ENCODE peak calls at places on chromosomes 3 and 15, in four cellular contexts. One of them, this sample, is unnamed.

GRCh38 chr15:70742928-70743327 is 20.4 kb downstream of the UACA start:
- DNase-seq in progenitor cell of endocrine pancreas: no peak
- DNase-seq in AG09309: no peak
- DNase-seq in RWPE1: no peak
- DNase-seq in this sample: no peak

GRCh38 chr15:26157081-26157480 is 294.0 kb upstream of the ATP10A start:
- DNase-seq in progenitor cell of endocrine pancreas: no peak
- DNase-seq in AG09309: no peak
- DNase-seq in RWPE1: no peak
- DNase-seq in this sample: peak; percentile 58

GRCh38 chr3:39910828-39911464 is 101.5 kb downstream of the MYRIP start:
- DNase-seq in progenitor cell of endocrine pancreas: no peak
- DNase-seq in AG09309: no peak
- DNase-seq in RWPE1: no peak
- DNase-seq in this sample: no peak

GRCh38 chr15:70507772-70508351 is 255.5 kb downstream of the UACA start:
- DNase-seq in progenitor cell of endocrine pancreas: no peak
- DNase-seq in AG09309: no peak
- DNase-seq in RWPE1: peak; percentile 63
- DNase-seq in this sample: peak; percentile 91

GRCh38 chr15:31871159-31871886 is 159.0 kb upstream of the CHRNA7 start:
- DNase-seq in progenitor cell of endocrine pancreas: no peak
- DNase-seq in AG09309: no peak
- DNase-seq in RWPE1: no peak
- DNase-seq in this sample: no peak

GRCh38 chr15:21261965-21262850 is 178.1 kb downstream of the POTEB3 start:
- DNase-seq in progenitor cell of endocrine pancreas: peak; percentile 27
- DNase-seq in AG09309: no peak
- DNase-seq in RWPE1: no peak
- DNase-seq in this sample: no peak

GRCh38 chr15:66287461-66288055 is 5.8 kb upstream of the DIS3L start:
- DNase-seq in progenitor cell of endocrine pancreas: no peak
- DNase-seq in AG09309: no peak
- DNase-seq in RWPE1: peak; percentile 26
- DNase-seq in this sample: no peak

GRCh38 chr15:67024322-67024997 is 40.9 kb upstream of the SMAD3 start:
- DNase-seq in progenitor cell of endocrine pancreas: no peak
- DNase-seq in AG09309: peak; percentile 94
- DNase-seq in RWPE1: peak; percentile 94
- DNase-seq in this sample: peak; percentile 41

GRCh38 chr3:69011331-69011730 is 2.2 kb downstream of the EOGT start:
- DNase-seq in progenitor cell of endocrine pancreas: no peak
- DNase-seq in AG09309: no peak
- DNase-seq in RWPE1: no peak
- DNase-seq in this sample: no peak

GRCh38 chr15:74402873-74403589 is 30.7 kb downstream of the SEMA7A start:
- DNase-seq in progenitor cell of endocrine pancreas: no peak
- DNase-seq in AG09309: no peak
- DNase-seq in RWPE1: no peak
- DNase-seq in this sample: no peak

GRCh38 chr3:52053307-52054304 is 2.8 kb downstream of the DUSP7 start:
- DNase-seq in progenitor cell of endocrine pancreas: no peak
- DNase-seq in AG09309: no peak
- DNase-seq in RWPE1: peak; percentile 85
- DNase-seq in this sample: no peak

GRCh38 chr3:150349314-150350097 is 58.6 kb upstream of the TSC22D2 start:
- DNase-seq in progenitor cell of endocrine pancreas: no peak
- DNase-seq in AG09309: no peak
- DNase-seq in RWPE1: no peak
- DNase-seq in this sample: no peak

GRCh38 chr3:179432451-179432850 is 18.8 kb downstream of the GNB4 start:
- DNase-seq in progenitor cell of endocrine pancreas: no peak
- DNase-seq in AG09309: no peak
- DNase-seq in RWPE1: no peak
- DNase-seq in this sample: peak; percentile 90

GRCh38 chr3:111333642-111334041 is 208.4 kb upstream of the CD96 start:
- DNase-seq in progenitor cell of endocrine pancreas: no peak
- DNase-seq in AG09309: no peak
- DNase-seq in RWPE1: peak; percentile 35
- DNase-seq in this sample: no peak

GRCh38 chr3:149534082-149534481 is 59.6 kb downstream of the TM4SF4 start:
- DNase-seq in progenitor cell of endocrine pancreas: no peak
- DNase-seq in AG09309: no peak
- DNase-seq in RWPE1: no peak
- DNase-seq in this sample: no peak

GRCh38 chr3:187286467-187287059 is 5.0 kb downstream of the MASP1 start:
- DNase-seq in progenitor cell of endocrine pancreas: no peak
- DNase-seq in AG09309: peak; percentile 94
- DNase-seq in RWPE1: no peak
- DNase-seq in this sample: no peak

GRCh38 chr3:58490860-58491501 is 915 bp upstream of the KCTD6 start:
- DNase-seq in progenitor cell of endocrine pancreas: no peak
- DNase-seq in AG09309: no peak
- DNase-seq in RWPE1: no peak
- DNase-seq in this sample: no peak

GRCh38 chr3:183033746-183034145 is 53.4 kb upstream of the DCUN1D1 start:
- DNase-seq in progenitor cell of endocrine pancreas: no peak
- DNase-seq in AG09309: no peak
- DNase-seq in RWPE1: no peak
- DNase-seq in this sample: no peak

GRCh38 chr15:90232941-90233700 is 620 bp downstream of the CIB1 start:
- DNase-seq in progenitor cell of endocrine pancreas: peak; percentile 51
- DNase-seq in AG09309: no peak
- DNase-seq in RWPE1: peak; percentile 70
- DNase-seq in this sample: peak; percentile 70

GRCh38 chr3:31405515-31405914 is 127.2 kb upstream of the STT3B start:
- DNase-seq in progenitor cell of endocrine pancreas: no peak
- DNase-seq in AG09309: no peak
- DNase-seq in RWPE1: no peak
- DNase-seq in this sample: no peak

GRCh38 chr3:129961142-129961541 is 13.4 kb upstream of the TRH start:
- DNase-seq in progenitor cell of endocrine pancreas: no peak
- DNase-seq in AG09309: no peak
- DNase-seq in RWPE1: no peak
- DNase-seq in this sample: no peak

GRCh38 chr3:139353920-139354556 is 10.2 kb downstream of the MRPS22 start:
- DNase-seq in progenitor cell of endocrine pancreas: no peak
- DNase-seq in AG09309: no peak
- DNase-seq in RWPE1: peak; percentile 58
- DNase-seq in this sample: peak; percentile 17

GRCh38 chr3:34229871-34230270 is 431.4 kb downstream of the PDCD6IP start:
- DNase-seq in progenitor cell of endocrine pancreas: no peak
- DNase-seq in AG09309: no peak
- DNase-seq in RWPE1: no peak
- DNase-seq in this sample: no peak

GRCh38 chr15:92492556-92492955 is 98.9 kb downstream of the ST8SIA2 start:
- DNase-seq in progenitor cell of endocrine pancreas: no peak
- DNase-seq in AG09309: no peak
- DNase-seq in RWPE1: no peak
- DNase-seq in this sample: no peak

GRCh38 chr15:60964527-60964926 is 264.6 kb downstream of the RORA start:
- DNase-seq in progenitor cell of endocrine pancreas: no peak
- DNase-seq in AG09309: no peak
- DNase-seq in RWPE1: no peak
- DNase-seq in this sample: no peak

GRCh38 chr15:42919794-42920280 is 741 bp downstream of the TTBK2 start:
- DNase-seq in progenitor cell of endocrine pancreas: no peak
- DNase-seq in AG09309: no peak
- DNase-seq in RWPE1: no peak
- DNase-seq in this sample: no peak

GRCh38 chr3:9420850-9421549 is 23.6 kb downstream of the SETD5 start:
- DNase-seq in progenitor cell of endocrine pancreas: no peak
- DNase-seq in AG09309: no peak
- DNase-seq in RWPE1: no peak
- DNase-seq in this sample: no peak

GRCh38 chr3:120498947-120499346 is 48.2 kb upstream of the FSTL1 start:
- DNase-seq in progenitor cell of endocrine pancreas: no peak
- DNase-seq in AG09309: peak; percentile 97
- DNase-seq in RWPE1: no peak
- DNase-seq in this sample: no peak

GRCh38 chr3:23834082-23834870 is 28.5 kb downstream of the UBE2E1 start:
- DNase-seq in progenitor cell of endocrine pancreas: no peak
- DNase-seq in AG09309: no peak
- DNase-seq in RWPE1: no peak
- DNase-seq in this sample: no peak

GRCh38 chr15:57914350-57915055 is 151.0 kb downstream of the ALDH1A2 start:
- DNase-seq in progenitor cell of endocrine pancreas: no peak
- DNase-seq in AG09309: no peak
- DNase-seq in RWPE1: no peak
- DNase-seq in this sample: peak; percentile 75

GRCh38 chr3:98839846-98840245 is 61.6 kb downstream of the DCBLD2 start:
- DNase-seq in progenitor cell of endocrine pancreas: no peak
- DNase-seq in AG09309: no peak
- DNase-seq in RWPE1: no peak
- DNase-seq in this sample: no peak

DNA sequence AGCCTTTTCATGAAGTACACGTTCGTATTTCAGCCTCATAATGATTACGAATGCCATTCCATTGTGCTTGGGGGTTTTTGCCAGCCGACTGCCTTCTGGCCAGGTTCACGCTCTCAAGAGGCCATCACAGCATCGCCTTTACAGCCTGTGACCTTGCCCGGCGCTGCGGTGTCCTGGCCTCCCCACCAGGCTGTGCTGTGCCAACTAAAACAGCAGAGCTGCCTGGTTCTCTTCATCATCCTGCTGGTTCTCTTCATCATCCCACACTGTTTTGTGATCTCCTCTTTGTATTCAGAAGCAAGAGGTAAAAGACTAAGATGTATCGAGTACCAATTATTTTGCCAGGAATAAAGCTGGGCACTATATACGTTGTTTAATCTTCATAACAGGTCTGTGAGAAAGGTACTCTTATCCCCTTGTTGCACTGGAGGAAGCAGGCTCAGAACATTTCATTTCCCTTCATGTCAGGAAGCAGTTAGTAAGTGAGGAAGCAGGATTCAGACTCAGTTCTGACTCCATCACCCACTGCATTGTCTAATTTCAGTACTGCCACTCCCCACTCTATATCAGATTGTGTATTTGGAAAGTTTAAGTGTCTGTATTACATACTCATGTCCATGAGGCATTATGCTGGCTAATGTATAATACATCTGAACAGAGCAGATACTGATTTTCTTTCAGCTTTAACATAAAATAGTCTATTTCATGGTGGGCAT is 92.7 kb downstream of the LRRC28 start:
- DNase-seq in progenitor cell of endocrine pancreas: no peak
- DNase-seq in AG09309: no peak
- DNase-seq in RWPE1: no peak
- DNase-seq in this sample: no peak
- TF ChIP-seq CTCF in progenitor cell of endocrine pancreas: peak; percentile 26
- TF ChIP-seq CTCF in AG09309: no peak
- TF ChIP-seq CTCF in RWPE1: no peak
- TF ChIP-seq CTCF in this sample: peak; percentile 7

DNA sequence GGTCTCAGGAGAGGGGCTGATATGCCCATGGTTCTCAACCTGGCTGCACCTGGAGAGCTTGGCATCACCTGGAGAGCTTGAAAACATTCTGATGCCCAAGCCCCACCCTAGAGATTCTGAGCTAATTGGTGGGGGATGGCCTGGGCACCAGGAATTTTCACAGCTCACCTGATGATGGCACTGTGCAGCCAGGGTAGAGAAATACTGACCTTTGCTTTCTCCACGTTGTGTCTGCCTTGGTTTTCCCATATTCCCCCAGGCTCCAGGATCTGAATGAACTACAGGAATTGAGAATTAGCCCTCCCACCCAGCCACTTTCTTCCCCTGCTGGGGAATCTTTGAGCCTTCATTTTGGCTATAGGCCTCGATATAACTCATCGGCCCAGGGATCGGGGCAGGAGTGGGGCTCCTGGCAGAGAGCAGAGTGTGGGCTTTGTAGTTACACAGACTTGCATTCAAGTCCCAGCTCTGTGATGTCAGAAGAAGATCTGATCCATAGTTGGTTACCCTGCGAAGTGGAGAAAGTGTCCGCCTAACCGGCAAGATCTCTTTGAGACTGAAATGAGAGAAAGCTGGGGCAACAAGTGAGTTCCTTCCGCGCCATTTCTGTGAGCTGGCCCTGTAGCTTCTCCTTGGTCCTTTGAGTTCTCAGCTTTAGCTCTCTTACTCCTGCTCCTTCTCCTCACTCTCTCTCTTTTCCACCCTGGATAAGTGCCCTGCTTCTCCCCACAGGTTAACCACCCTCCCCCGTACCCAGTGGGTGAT is 33.1 kb upstream of the UBE2Q2 start:
- DNase-seq in progenitor cell of endocrine pancreas: no peak
- DNase-seq in AG09309: no peak
- DNase-seq in RWPE1: peak; percentile 80
- DNase-seq in this sample: peak; percentile 17
- TF ChIP-seq CTCF in progenitor cell of endocrine pancreas: peak; percentile 53
- TF ChIP-seq CTCF in AG09309: peak; percentile 47
- TF ChIP-seq CTCF in RWPE1: peak; percentile 63
- TF ChIP-seq CTCF in this sample: peak; percentile 71

GRCh38 chr15:80660114-80660513 is 35.0 kb upstream of the ABHD17C start:
- DNase-seq in progenitor cell of endocrine pancreas: peak; percentile 17
- DNase-seq in AG09309: no peak
- DNase-seq in RWPE1: peak; percentile 46
- DNase-seq in this sample: no peak
- TF ChIP-seq CTCF in progenitor cell of endocrine pancreas: peak; percentile 65
- TF ChIP-seq CTCF in AG09309: peak; percentile 74
- TF ChIP-seq CTCF in RWPE1: peak; percentile 24
- TF ChIP-seq CTCF in this sample: peak; percentile 58

DNA sequence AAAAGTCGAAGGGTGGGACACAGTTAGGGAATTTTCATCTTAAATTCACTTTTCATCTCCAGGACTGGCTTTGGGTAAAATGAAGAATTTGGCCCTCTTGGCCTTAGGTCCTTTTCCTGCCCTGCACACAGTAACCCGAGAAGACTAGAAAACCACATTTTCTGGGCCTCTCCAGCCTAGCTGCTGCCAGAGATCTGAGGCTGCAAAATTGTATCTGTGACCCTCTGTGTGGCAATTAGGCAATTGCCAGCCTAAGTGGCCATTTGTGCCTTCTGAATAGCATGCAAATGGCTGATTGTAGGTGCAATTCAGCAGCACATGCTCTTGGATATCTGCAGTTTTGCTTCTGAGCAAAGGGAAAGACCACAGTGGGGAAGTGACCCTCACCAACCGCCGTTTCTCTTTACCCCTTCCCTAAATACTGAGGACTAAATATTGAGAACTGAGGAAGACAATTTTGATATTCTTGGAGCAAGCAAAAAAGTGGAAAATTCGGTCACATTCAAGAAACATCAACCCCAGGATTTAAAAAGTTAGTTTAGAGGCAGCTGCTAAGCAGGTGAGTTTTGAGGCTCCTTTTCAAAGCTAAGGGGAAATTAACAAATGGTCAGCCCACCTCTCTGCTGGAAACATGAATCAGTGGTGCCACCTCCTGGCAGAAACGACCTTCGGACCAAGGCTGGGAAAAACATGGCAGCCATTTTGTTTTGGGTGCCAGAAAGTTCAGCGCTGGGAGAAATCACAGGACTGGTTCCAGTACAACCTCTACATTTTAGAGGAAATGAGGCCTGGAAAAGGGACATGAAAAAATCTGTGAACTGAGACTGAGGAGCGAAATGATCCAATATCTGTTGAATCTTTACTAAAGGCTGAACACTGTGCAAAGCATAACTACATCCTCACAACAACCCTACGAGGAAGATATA is 56.6 kb upstream of the PRTG start:
- DNase-seq in progenitor cell of endocrine pancreas: peak; percentile 62
- DNase-seq in AG09309: no peak
- DNase-seq in RWPE1: peak; percentile 38
- DNase-seq in this sample: no peak
- TF ChIP-seq CTCF in progenitor cell of endocrine pancreas: peak; percentile 90
- TF ChIP-seq CTCF in AG09309: peak; percentile 71
- TF ChIP-seq CTCF in RWPE1: no peak
- TF ChIP-seq CTCF in this sample: peak; percentile 60

This sample was measured in LNCaP clone FGC.